ENCODE peak calls at places on chromosomes 1 and 21, in nine cellular contexts. Y is left ventricle myocardium inferior, K is neural progenitor cell, E is astrocyte of the cerebellum, N is upper lobe of right lung, J is tibial nerve, X is A673, B is AG04450, A is gastrocnemius medialis. R is an unnamed sample.
A peak's percentile ranks its signal among the peaks of the same experiment; 100 is the strongest.

GRCh38 chr1:35851175-35851869 is 31.7 kb upstream of the AGO1 start:
- DNase-seq in A (no peak), K (no peak), B (peak; percentile 27), Y (no peak), N (no peak), J (no peak), E (peak; percentile 62), X (no peak), R (no peak)

GRCh38 chr1:51736702-51737101 is 119.8 kb downstream of the OSBPL9 start:
- DNase-seq in B (peak; percentile 8), E (peak; percentile 81), X (peak; percentile 54), N (no peak), J (peak; percentile 40), K (no peak), A (no peak), Y (no peak), R (no peak)

GRCh38 chr1:212247179-212247721 is 38.0 kb upstream of the PPP2R5A start:
- DNase-seq in K (no peak), A (no peak), J (no peak), X (peak; percentile 9), Y (peak; percentile 19), N (no peak), E (no peak), B (peak; percentile 46), R (no peak)

GRCh38 chr1:162213281-162213909 is 143.9 kb downstream of the NOS1AP start:
- DNase-seq in K (peak; percentile 76), A (no peak), B (no peak), E (peak; percentile 72), N (peak; percentile 73), J (peak; percentile 42), X (peak; percentile 69), Y (peak; percentile 42), R (peak; percentile 53)

GRCh38 chr1:15799928-15800835 is 7.3 kb downstream of the UQCRHL start:
- DNase-seq in B (no peak), A (peak; percentile 19), K (peak; percentile 44), N (peak; percentile 76), X (no peak), Y (no peak), J (peak; percentile 43), E (no peak), R (no peak)

GRCh38 chr1:227489572-227489971 is 73.8 kb upstream of the ZNF678 start:
- DNase-seq in Y (no peak), B (no peak), K (no peak), A (no peak), X (no peak), J (no peak), N (no peak), E (no peak), R (no peak)

GRCh38 chr1:110668523-110668922 is 6.2 kb downstream of the KCNA3 start:
- DNase-seq in E (no peak), A (no peak), N (no peak), B (no peak), J (no peak), Y (no peak), X (no peak), K (no peak), R (no peak)

GRCh38 chr1:219702551-219703215 is 89.8 kb upstream of the ZC3H11B start:
- DNase-seq in K (no peak), J (no peak), E (no peak), Y (no peak), X (no peak), N (no peak), B (no peak), A (no peak), R (no peak)

GRCh38 chr1:154328318-154329151 is 3.2 kb downstream of the ATP8B2 start:
- DNase-seq in B (no peak), J (peak; percentile 74), N (peak; percentile 94), Y (peak; percentile 85), A (peak; percentile 65), X (peak; percentile 86), K (peak; percentile 88), E (no peak), R (peak; percentile 89)

GRCh38 chr1:5727191-5727590 is 265.0 kb downstream of the NPHP4 start:
- DNase-seq in K (no peak), J (no peak), Y (no peak), N (no peak), X (no peak), A (no peak), B (no peak), E (no peak), R (no peak)

GRCh38 chr1:216847385-216848036 is 124.3 kb upstream of the ESRRG start:
- DNase-seq in X (no peak), Y (no peak), B (peak; percentile 7), A (peak; percentile 46), N (no peak), E (no peak), J (no peak), K (no peak), R (no peak)

GRCh38 chr1:221736714-221737113 is 5.2 kb downstream of the DUSP10 start:
- DNase-seq in N (no peak), J (no peak), B (no peak), K (no peak), X (no peak), A (peak; percentile 80), Y (no peak), E (no peak), R (no peak)

GRCh38 chr21:34965200-34966174 is 83.6 kb downstream of the RUNX1 start:
- DNase-seq in Y (no peak), E (no peak), J (no peak), A (no peak), X (no peak), B (peak; percentile 34), K (no peak), N (no peak), R (no peak)

GRCh38 chr1:245483247-245483646 is 328.5 kb downstream of the KIF26B start:
- DNase-seq in X (no peak), A (no peak), B (no peak), Y (no peak), E (no peak), K (peak; percentile 16), N (no peak), J (no peak), R (no peak)

GRCh38 chr1:85279463-85280080 is 3.1 kb upstream of the BCL10 start:
- DNase-seq in N (no peak), X (no peak), K (no peak), A (no peak), E (no peak), B (no peak), J (no peak), Y (no peak), R (no peak)

DNA sequence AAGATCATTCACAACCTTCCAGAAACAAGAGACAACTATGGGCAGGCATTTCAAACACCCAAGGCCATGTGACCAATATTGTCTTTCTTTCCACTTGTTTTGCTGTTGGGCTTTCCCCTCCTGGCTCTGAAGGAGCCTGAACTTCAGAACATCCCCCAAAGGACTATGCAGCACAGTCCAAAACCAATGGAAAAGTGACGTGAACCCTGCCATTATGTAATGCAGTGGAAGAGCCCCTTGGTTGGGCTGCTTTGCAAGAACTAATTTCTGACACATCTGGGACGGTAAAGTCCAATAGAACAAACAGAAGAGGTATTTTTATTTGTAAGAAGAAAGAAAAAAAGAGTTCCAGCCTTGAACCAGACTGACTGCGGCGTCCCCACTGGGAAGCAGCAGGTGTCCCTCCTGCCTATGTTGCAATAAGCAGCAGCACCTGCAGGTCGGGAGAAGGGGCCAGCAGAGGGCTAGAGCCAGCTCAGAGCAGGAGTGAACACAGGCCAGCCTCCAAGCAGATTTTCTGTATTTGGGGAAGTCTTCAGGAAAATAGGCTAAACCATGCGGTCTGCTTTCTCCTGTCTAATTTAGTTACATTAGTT is 116.7 kb downstream of the CDC7 start:
- DNase-seq in X (peak; percentile 17), A (peak; percentile 75), Y (peak; percentile 51), J (peak; percentile 59), B (no peak), K (peak; percentile 59), E (no peak), N (peak; percentile 72), R (peak; percentile 68)
- TF ChIP-seq CTCF in X (peak; percentile 12), A (peak; percentile 6), Y (peak; percentile 44), J (no peak), B (no peak), K (peak; percentile 38), E (peak; percentile 33), N (peak; percentile 17), R (peak; percentile 28)

GRCh38 chr1:45327644-45328515 is 1.2 kb downstream of the HPDL start:
- DNase-seq in Y (no peak), B (no peak), E (no peak), A (no peak), J (no peak), K (no peak), X (peak; percentile 46), N (no peak), R (no peak)
- H3K4me3 ChIP-seq in Y (peak overlapping the region; percentile 71), B (no peak overlapping the region), E (no peak overlapping the region), A (no peak overlapping the region), J (peak overlapping the region; percentile 55), K (no peak overlapping the region), X (no peak overlapping the region), N (no peak overlapping the region), R (no peak overlapping the region)

GRCh38 chr1:13714851-13715250 is 14.9 kb downstream of the PRDM2 start:
- DNase-seq in N (no peak), A (no peak), E (no peak), K (no peak), Y (no peak), J (no peak), X (no peak), B (no peak), R (no peak)
- TF ChIP-seq CTCF in N (no peak), A (no peak), E (peak; percentile 15), K (peak; percentile 45), Y (no peak), J (peak; percentile 18), X (peak; percentile 50), B (peak; percentile 44), R (no peak)

GRCh38 chr1:209675567-209676154 is 449 bp downstream of the G0S2 start:
- DNase-seq in X (no peak), K (peak; percentile 51), N (peak; percentile 69), Y (peak; percentile 57), B (no peak), A (peak; percentile 36), E (no peak), J (peak; percentile 10), R (peak; percentile 49)

GRCh38 chr1:209673631-209674417 is 1.4 kb upstream of the G0S2 start:
- DNase-seq in K (no peak), J (peak; percentile 30), A (peak; percentile 66), E (no peak), B (no peak), X (no peak), N (no peak), Y (no peak), R (no peak)

GRCh38 chr1:209678981-209679539 is 3.8 kb downstream of the G0S2 start:
- DNase-seq in X (no peak), E (no peak), A (no peak), J (no peak), N (no peak), K (no peak), B (no peak), Y (no peak), R (no peak)

GRCh38 chr1:209672705-209673630 is 2.2 kb upstream of the G0S2 start:
- DNase-seq in X (no peak), N (no peak), B (no peak), Y (no peak), J (no peak), K (no peak), E (no peak), A (no peak), R (no peak)

DNA sequence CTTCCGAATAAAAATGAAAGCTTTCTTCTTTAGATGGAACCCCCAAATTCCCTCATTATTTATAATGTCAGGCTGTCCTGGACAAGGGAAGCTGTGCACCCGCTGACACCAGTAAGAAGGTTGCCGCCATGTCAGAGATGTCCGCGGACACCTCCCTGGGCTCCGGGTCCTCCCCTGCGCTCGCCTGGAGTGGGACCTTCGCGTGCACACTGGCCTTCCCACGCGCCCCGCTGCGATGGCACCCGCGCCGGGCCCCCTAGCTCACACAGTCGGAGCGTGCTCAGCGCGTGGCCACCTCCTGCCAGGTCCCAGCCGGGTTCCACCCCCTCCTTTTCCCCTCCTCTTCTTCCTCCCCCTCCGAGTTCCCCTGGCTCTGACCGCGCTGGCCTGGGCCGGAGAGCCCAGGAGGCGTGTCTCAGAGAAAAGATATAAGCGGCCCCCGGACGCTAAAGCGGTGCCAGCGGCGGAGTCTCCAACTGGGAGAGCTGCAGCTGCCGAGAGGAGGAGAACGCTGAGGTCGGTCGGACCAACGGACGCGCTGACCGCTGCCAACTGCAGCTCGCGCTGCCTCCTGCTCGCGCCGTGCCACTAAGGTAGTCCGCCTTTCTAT is at the start of gene G0S2:
- DNase-seq in K (peak; percentile 67), N (peak; percentile 82), Y (peak; percentile 86), A (peak; percentile 96), J (peak; percentile 12), X (peak; percentile 48), B (no peak), E (no peak), R (peak; percentile 75)
- H3K4me3 ChIP-seq in K (peak within 1 kb of the TSS; percentile 52), N (peak within 1 kb of the TSS; percentile 55), Y (peak within 1 kb of the TSS; percentile 80), A (peak within 1 kb of the TSS; percentile 76), J (peak within 1 kb of the TSS; percentile 53), X (peak within 1 kb of the TSS; percentile 52), B (peak within 1 kb of the TSS; percentile 61), E (peak within 1 kb of the TSS; percentile 32), R (peak within 1 kb of the TSS; percentile 57)